ENCODE peak calls at places on chromosomes 5 and 9, in ten cellular contexts. One of them, this sample, is unnamed.

GRCh38 chr9:81976351-81976750 is 12.2 kb upstream of the SPATA31D1 start:
- DNase-seq in kidney tubule cell: no peak
- DNase-seq in fibroblast of lung: no peak
- DNase-seq in mesothelial cell of epicardium: no peak
- DNase-seq in cardiac muscle cell: no peak
- DNase-seq in lower leg skin: no peak
- DNase-seq in glomerular endothelial cell: no peak
- DNase-seq in GM12878: no peak
- DNase-seq in EL: no peak
- DNase-seq in CD4-positive, alpha-beta T cell: no peak
- DNase-seq in this sample: no peak

GRCh38 chr9:93099551-93100264 is 3.7 kb downstream of the CARD19 start:
- DNase-seq in kidney tubule cell: no peak
- DNase-seq in fibroblast of lung: no peak
- DNase-seq in mesothelial cell of epicardium: no peak
- DNase-seq in cardiac muscle cell: no peak
- DNase-seq in lower leg skin: no peak
- DNase-seq in glomerular endothelial cell: no peak
- DNase-seq in GM12878: no peak
- DNase-seq in EL: no peak
- DNase-seq in CD4-positive, alpha-beta T cell: no peak
- DNase-seq in this sample: no peak

GRCh38 chr9:89564257-89564878 is 40.4 kb upstream of the GADD45G start:
- DNase-seq in kidney tubule cell: peak; percentile 87
- DNase-seq in fibroblast of lung: no peak
- DNase-seq in mesothelial cell of epicardium: no peak
- DNase-seq in cardiac muscle cell: peak; percentile 32
- DNase-seq in lower leg skin: no peak
- DNase-seq in glomerular endothelial cell: no peak
- DNase-seq in GM12878: no peak
- DNase-seq in EL: no peak
- DNase-seq in CD4-positive, alpha-beta T cell: no peak
- DNase-seq in this sample: no peak

GRCh38 chr9:15570769-15571168 is 17.9 kb downstream of the CCDC171 start:
- DNase-seq in kidney tubule cell: no peak
- DNase-seq in fibroblast of lung: no peak
- DNase-seq in mesothelial cell of epicardium: no peak
- DNase-seq in cardiac muscle cell: no peak
- DNase-seq in lower leg skin: no peak
- DNase-seq in glomerular endothelial cell: no peak
- DNase-seq in GM12878: no peak
- DNase-seq in EL: no peak
- DNase-seq in CD4-positive, alpha-beta T cell: no peak
- DNase-seq in this sample: no peak

GRCh38 chr9:121886759-121887485 is 206.2 kb downstream of the TTLL11 start:
- DNase-seq in kidney tubule cell: peak; percentile 33
- DNase-seq in fibroblast of lung: no peak
- DNase-seq in mesothelial cell of epicardium: no peak
- DNase-seq in cardiac muscle cell: no peak
- DNase-seq in lower leg skin: no peak
- DNase-seq in glomerular endothelial cell: no peak
- DNase-seq in GM12878: no peak
- DNase-seq in EL: no peak
- DNase-seq in CD4-positive, alpha-beta T cell: no peak
- DNase-seq in this sample: no peak

GRCh38 chr9:2608276-2608675 is 13.3 kb upstream of the VLDLR start:
- DNase-seq in kidney tubule cell: no peak
- DNase-seq in fibroblast of lung: no peak
- DNase-seq in mesothelial cell of epicardium: no peak
- DNase-seq in cardiac muscle cell: no peak
- DNase-seq in lower leg skin: no peak
- DNase-seq in glomerular endothelial cell: no peak
- DNase-seq in GM12878: no peak
- DNase-seq in EL: no peak
- DNase-seq in CD4-positive, alpha-beta T cell: no peak
- DNase-seq in this sample: no peak

GRCh38 chr9:87685871-87686519 is 39.9 kb upstream of the CTSL start:
- DNase-seq in kidney tubule cell: no peak
- DNase-seq in fibroblast of lung: peak; percentile 39
- DNase-seq in mesothelial cell of epicardium: no peak
- DNase-seq in cardiac muscle cell: no peak
- DNase-seq in lower leg skin: no peak
- DNase-seq in glomerular endothelial cell: no peak
- DNase-seq in GM12878: no peak
- DNase-seq in EL: no peak
- DNase-seq in CD4-positive, alpha-beta T cell: no peak
- DNase-seq in this sample: peak; percentile 17

GRCh38 chr5:114360816-114361723 is 800 bp upstream of the KCNN2 start:
- DNase-seq in kidney tubule cell: peak; percentile 7
- DNase-seq in fibroblast of lung: peak; percentile 45
- DNase-seq in mesothelial cell of epicardium: peak; percentile 57
- DNase-seq in cardiac muscle cell: no peak
- DNase-seq in lower leg skin: no peak
- DNase-seq in glomerular endothelial cell: no peak
- DNase-seq in GM12878: no peak
- DNase-seq in EL: peak; percentile 20
- DNase-seq in CD4-positive, alpha-beta T cell: no peak
- DNase-seq in this sample: peak; percentile 33

GRCh38 chr9:137057545-137057944 is 3.7 kb upstream of the ENTPD2 start:
- DNase-seq in kidney tubule cell: no peak
- DNase-seq in fibroblast of lung: no peak
- DNase-seq in mesothelial cell of epicardium: no peak
- DNase-seq in cardiac muscle cell: no peak
- DNase-seq in lower leg skin: no peak
- DNase-seq in glomerular endothelial cell: no peak
- DNase-seq in GM12878: no peak
- DNase-seq in EL: no peak
- DNase-seq in CD4-positive, alpha-beta T cell: no peak
- DNase-seq in this sample: no peak

GRCh38 chr5:57566914-57567313 is 84.3 kb upstream of the ACTBL2 start:
- DNase-seq in kidney tubule cell: peak; percentile 13
- DNase-seq in fibroblast of lung: peak; percentile 77
- DNase-seq in mesothelial cell of epicardium: no peak
- DNase-seq in cardiac muscle cell: peak; percentile 92
- DNase-seq in lower leg skin: no peak
- DNase-seq in glomerular endothelial cell: no peak
- DNase-seq in GM12878: no peak
- DNase-seq in EL: peak; percentile 7
- DNase-seq in CD4-positive, alpha-beta T cell: no peak
- DNase-seq in this sample: peak; percentile 97

GRCh38 chr9:120445974-120446373 is 134.0 kb downstream of the CDK5RAP2 start:
- DNase-seq in kidney tubule cell: no peak
- DNase-seq in fibroblast of lung: no peak
- DNase-seq in mesothelial cell of epicardium: no peak
- DNase-seq in cardiac muscle cell: no peak
- DNase-seq in lower leg skin: no peak
- DNase-seq in glomerular endothelial cell: no peak
- DNase-seq in GM12878: no peak
- DNase-seq in EL: no peak
- DNase-seq in CD4-positive, alpha-beta T cell: no peak
- DNase-seq in this sample: no peak

GRCh38 chr9:111839387-111839786 is 44.6 kb upstream of the SHOC1 start:
- DNase-seq in kidney tubule cell: no peak
- DNase-seq in fibroblast of lung: peak; percentile 63
- DNase-seq in mesothelial cell of epicardium: no peak
- DNase-seq in cardiac muscle cell: peak; percentile 71
- DNase-seq in lower leg skin: no peak
- DNase-seq in glomerular endothelial cell: no peak
- DNase-seq in GM12878: peak; percentile 39
- DNase-seq in EL: peak; percentile 80
- DNase-seq in CD4-positive, alpha-beta T cell: no peak
- DNase-seq in this sample: peak; percentile 64

GRCh38 chr5:3350781-3351180 is 244.9 kb upstream of the IRX1 start:
- DNase-seq in kidney tubule cell: no peak
- DNase-seq in fibroblast of lung: no peak
- DNase-seq in mesothelial cell of epicardium: no peak
- DNase-seq in cardiac muscle cell: no peak
- DNase-seq in lower leg skin: no peak
- DNase-seq in glomerular endothelial cell: no peak
- DNase-seq in GM12878: no peak
- DNase-seq in EL: no peak
- DNase-seq in CD4-positive, alpha-beta T cell: no peak
- DNase-seq in this sample: no peak

GRCh38 chr9:21413089-21414023 is 4.4 kb downstream of the IFNA8 start:
- DNase-seq in kidney tubule cell: no peak
- DNase-seq in fibroblast of lung: no peak
- DNase-seq in mesothelial cell of epicardium: no peak
- DNase-seq in cardiac muscle cell: no peak
- DNase-seq in lower leg skin: no peak
- DNase-seq in glomerular endothelial cell: no peak
- DNase-seq in GM12878: no peak
- DNase-seq in EL: no peak
- DNase-seq in CD4-positive, alpha-beta T cell: no peak
- DNase-seq in this sample: no peak

GRCh38 chr5:143606043-143606752 is 202.7 kb upstream of the NR3C1 start:
- DNase-seq in kidney tubule cell: peak; percentile 28
- DNase-seq in fibroblast of lung: no peak
- DNase-seq in mesothelial cell of epicardium: no peak
- DNase-seq in cardiac muscle cell: no peak
- DNase-seq in lower leg skin: no peak
- DNase-seq in glomerular endothelial cell: no peak
- DNase-seq in GM12878: peak; percentile 73
- DNase-seq in EL: peak; percentile 41
- DNase-seq in CD4-positive, alpha-beta T cell: no peak
- DNase-seq in this sample: no peak

GRCh38 chr9:106697390-106697789 is 165.6 kb upstream of the ZNF462 start:
- DNase-seq in kidney tubule cell: no peak
- DNase-seq in fibroblast of lung: no peak
- DNase-seq in mesothelial cell of epicardium: no peak
- DNase-seq in cardiac muscle cell: no peak
- DNase-seq in lower leg skin: no peak
- DNase-seq in glomerular endothelial cell: no peak
- DNase-seq in GM12878: no peak
- DNase-seq in EL: no peak
- DNase-seq in CD4-positive, alpha-beta T cell: no peak
- DNase-seq in this sample: no peak

GRCh38 chr5:80223561-80223960 is 32.3 kb downstream of the SERINC5 start:
- DNase-seq in kidney tubule cell: no peak
- DNase-seq in fibroblast of lung: no peak
- DNase-seq in mesothelial cell of epicardium: no peak
- DNase-seq in cardiac muscle cell: no peak
- DNase-seq in lower leg skin: no peak
- DNase-seq in glomerular endothelial cell: no peak
- DNase-seq in GM12878: no peak
- DNase-seq in EL: no peak
- DNase-seq in CD4-positive, alpha-beta T cell: no peak
- DNase-seq in this sample: no peak

GRCh38 chr9:97900103-97900737 is 22.1 kb downstream of the TRMO start:
- DNase-seq in kidney tubule cell: peak; percentile 39
- DNase-seq in fibroblast of lung: peak; percentile 51
- DNase-seq in mesothelial cell of epicardium: no peak
- DNase-seq in cardiac muscle cell: peak; percentile 74
- DNase-seq in lower leg skin: no peak
- DNase-seq in glomerular endothelial cell: no peak
- DNase-seq in GM12878: no peak
- DNase-seq in EL: peak; percentile 46
- DNase-seq in CD4-positive, alpha-beta T cell: no peak
- DNase-seq in this sample: no peak